ENCODE peak calls at places on chromosomes 3 and 15, in ten cellular contexts. Y is fibroblast of mammary gland; K is SJCRH30; F is CD8-positive, alpha-beta T cell; B is mesenchymal stem cell; V is cardiac fibroblast; Z is OCI-LY7; X is CD4-positive, alpha-beta memory T cell; A is neuronal stem cell; O is adrenal gland. N is an unnamed sample.

GRCh38 chr15:65583701-65584100 is 27.2 kb downstream of the INTS14 start:
- DNase-seq in B (peak), Z (peak), K (peak), V (peak), F (peak), Y (peak), X (peak), A (peak), O (no peak), N (no peak)

GRCh38 chr3:72152551-72153476 is 367.9 kb upstream of the PROK2 start:
- DNase-seq in K (no peak), O (peak), Z (no peak), X (no peak), B (peak), A (no peak), Y (peak), F (no peak), V (peak), N (no peak)

GRCh38 chr3:70951937-70952492 is 631.5 kb downstream of the FOXP1 start:
- DNase-seq in K (no peak), Z (no peak), A (no peak), B (no peak), Y (no peak), O (no peak), X (no peak), F (no peak), V (no peak), N (no peak)

GRCh38 chr3:171790574-171790897 is 19.7 kb downstream of the PLD1 start:
- DNase-seq in K (peak), Z (no peak), V (no peak), F (no peak), Y (no peak), O (no peak), X (no peak), B (no peak), A (no peak), N (no peak)

GRCh38 chr3:51974963-51975856 is at the start of gene ABHD14A:
- DNase-seq in Y (peak), K (peak), B (peak), X (peak), A (peak), Z (peak), V (peak), O (peak), F (peak), N (no peak)

GRCh38 chr3:129039271-129040038 is 21.1 kb upstream of the GP9 start:
- DNase-seq in O (peak), B (no peak), K (peak), F (no peak), Z (no peak), X (no peak), V (no peak), Y (no peak), A (no peak), N (no peak)

GRCh38 chr15:62453979-62454378 is 288.9 kb upstream of the C2CD4B start:
- DNase-seq in O (no peak), X (no peak), Z (no peak), F (no peak), B (peak), V (peak), A (no peak), K (no peak), Y (peak), N (no peak)

GRCh38 chr3:64316971-64317370 is 91.7 kb upstream of the PRICKLE2 start:
- DNase-seq in Y (peak), X (no peak), K (no peak), O (no peak), Z (no peak), V (no peak), B (peak), A (no peak), F (no peak), N (no peak)

GRCh38 chr3:39519554-39519953 is 52.1 kb downstream of the MOBP start:
- DNase-seq in Y (no peak), A (no peak), X (no peak), Z (no peak), V (no peak), B (no peak), K (no peak), O (no peak), F (no peak), N (no peak)

GRCh38 chr3:177057768-177058167 is 139.5 kb downstream of the TBL1XR1 start:
- DNase-seq in K (peak), F (peak), X (peak), B (no peak), Z (peak), Y (peak), O (no peak), A (no peak), V (no peak), N (no peak)

GRCh38 chr3:46845397-46845859 is 17.8 kb downstream of the MYL3 start:
- DNase-seq in V (peak), Z (no peak), A (peak), X (no peak), O (peak), F (no peak), Y (peak), K (peak), B (peak), N (no peak)

GRCh38 chr15:27059610-27060202 is 88.7 kb downstream of the GABRG3 start:
- DNase-seq in Z (peak), Y (peak), A (peak), O (peak), X (no peak), K (peak), B (peak), F (no peak), V (peak), N (no peak)

GRCh38 chr3:81440666-81441065 is 320.8 kb downstream of the GBE1 start:
- DNase-seq in X (no peak), V (no peak), Y (no peak), A (no peak), Z (no peak), K (no peak), F (no peak), O (no peak), B (no peak), N (no peak)

GRCh38 chr15:74631935-74632560 is 16.4 kb downstream of the CLK3 start:
- DNase-seq in A (peak), B (peak), Z (peak), X (peak), K (peak), F (peak), V (peak), Y (peak), O (peak), N (no peak)

GRCh38 chr15:96352594-96353377 is 22.3 kb downstream of the NR2F2 start:
- DNase-seq in B (peak), O (no peak), F (no peak), X (no peak), K (no peak), Z (no peak), Y (peak), A (no peak), V (no peak), N (no peak)

GRCh38 chr3:27939940-27940339 is 217.8 kb upstream of the EOMES start:
- DNase-seq in B (peak), A (peak), Z (no peak), Y (peak), K (peak), X (no peak), F (no peak), V (peak), O (no peak), N (no peak)

GRCh38 chr3:50321146-50321843 is 1.2 kb downstream of the HYAL2 start:
- DNase-seq in Z (peak), A (peak), X (peak), F (peak), B (peak), V (peak), Y (peak), K (peak), O (peak), N (no peak)

GRCh38 chr15:83659011-83659811 is 5.3 kb downstream of the ADAMTSL3 start:
- DNase-seq in Z (no peak), A (no peak), B (no peak), Y (no peak), F (no peak), X (no peak), O (peak), K (no peak), V (no peak), N (no peak)

GRCh38 chr3:190989213-190989612 is 126.7 kb upstream of the GMNC start:
- DNase-seq in F (no peak), A (no peak), K (no peak), B (no peak), Y (no peak), Z (no peak), X (no peak), O (no peak), V (no peak), N (no peak)

GRCh38 chr3:47802734-47803477 is at the start of gene DHX30:
- DNase-seq in A (peak), Z (peak), K (peak), V (peak), F (peak), O (peak), X (peak), B (peak), Y (peak), N (no peak)

GRCh38 chr3:183830187-183830586 is 4.8 kb upstream of the MAP6D1 start:
- DNase-seq in O (no peak), F (no peak), K (no peak), Z (no peak), Y (no peak), A (no peak), B (no peak), X (no peak), V (no peak), N (no peak)

GRCh38 chr3:129617381-129618185 is 11.1 kb upstream of the PLXND1 start:
- DNase-seq in A (no peak), F (no peak), Y (no peak), Z (no peak), K (no peak), B (no peak), X (no peak), V (no peak), O (peak), N (no peak)

GRCh38 chr3:143222981-143223380 is 103.4 kb downstream of the CHST2 start:
- DNase-seq in O (no peak), B (no peak), V (no peak), Y (no peak), Z (no peak), K (no peak), F (no peak), X (no peak), A (no peak), N (no peak)

GRCh38 chr3:69770976-69771634 is 31.8 kb downstream of the MITF start:
- DNase-seq in B (peak), X (no peak), A (no peak), Y (peak), Z (no peak), V (no peak), F (no peak), O (no peak), K (no peak), N (no peak)

GRCh38 chr3:43054754-43055153 is 51.1 kb downstream of the POMGNT2 start:
- DNase-seq in X (no peak), A (no peak), Z (no peak), F (no peak), B (no peak), Y (no peak), V (no peak), O (no peak), K (no peak), N (no peak)

GRCh38 chr15:92809880-92810361 is 90.2 kb upstream of the CHD2 start:
- DNase-seq in V (peak), F (peak), Y (peak), Z (peak), K (peak), X (peak), B (peak), O (peak), A (no peak), N (no peak)

GRCh38 chr3:127820871-127821853 is 1.2 kb downstream of the MGLL start:
- DNase-seq in B (peak), Z (no peak), O (no peak), X (no peak), F (no peak), A (no peak), Y (peak), V (no peak), K (no peak), N (no peak)

GRCh38 chr15:91407237-91407889 is 307.3 kb downstream of the SV2B start:
- DNase-seq in K (peak), V (no peak), O (no peak), F (peak), B (no peak), Y (peak), A (no peak), X (peak), Z (no peak), N (no peak)

GRCh38 chr15:85541744-85542143 is 161.3 kb downstream of the AKAP13 start:
- DNase-seq in V (no peak), O (no peak), A (no peak), X (no peak), Y (peak), F (no peak), K (no peak), Z (no peak), B (no peak), N (no peak)

GRCh38 chr3:172708905-172709775 is 1.7 kb downstream of the NCEH1 start:
- DNase-seq in B (peak), K (no peak), O (no peak), V (no peak), X (no peak), F (no peak), Y (no peak), Z (no peak), A (no peak), N (no peak)

GRCh38 chr3:158709666-158710083 is 22.6 kb downstream of the RARRES1 start:
- DNase-seq in B (peak), A (no peak), F (no peak), O (peak), K (peak), X (no peak), V (peak), Y (peak), Z (no peak), N (peak)

GRCh38 chr3:73625124-73625665 is 454 bp upstream of the PDZRN3 start:
- DNase-seq in K (peak), X (no peak), Y (peak), O (peak), A (peak), F (no peak), B (peak), Z (no peak), V (peak), N (no peak)

GRCh38 chr15:38168472-38169057 is 84.1 kb upstream of the SPRED1 start:
- DNase-seq in B (no peak), X (no peak), Y (peak), F (no peak), V (no peak), K (no peak), Z (no peak), A (no peak), O (no peak), N (no peak)

GRCh38 chr3:157429703-157430102 is 6.9 kb upstream of the PTX3 start:
- DNase-seq in V (peak), K (no peak), F (no peak), Z (no peak), O (no peak), X (no peak), B (peak), Y (peak), A (no peak), N (no peak)

GRCh38 chr3:177601120-177601519 is 403.8 kb upstream of the TBL1XR1 start:
- DNase-seq in X (no peak), A (no peak), O (no peak), V (no peak), B (no peak), Z (no peak), F (no peak), Y (no peak), K (no peak), N (no peak)

GRCh38 chr3:72848703-72849081 is 447 bp upstream of the SHQ1 start:
- DNase-seq in Y (peak), A (no peak), X (peak), O (peak), K (no peak), F (peak), V (no peak), Z (peak), B (no peak), N (no peak)

GRCh38 chr3:100630664-100631063 is 21.3 kb downstream of the ADGRG7 start:
- DNase-seq in O (no peak), Y (peak), A (no peak), X (no peak), F (no peak), V (no peak), Z (no peak), K (no peak), B (peak), N (no peak)

GRCh38 chr3:55549172-55549571 is 62.1 kb upstream of the WNT5A start:
- DNase-seq in X (no peak), O (no peak), A (no peak), V (peak), B (peak), F (no peak), Y (peak), Z (no peak), K (no peak), N (peak)

GRCh38 chr3:32457971-32458471 is 44.6 kb downstream of the CMTM6 start:
- DNase-seq in O (peak), B (no peak), X (peak), F (peak), K (no peak), V (no peak), Y (no peak), A (no peak), Z (peak), N (no peak)
- H3K4me3 ChIP-seq in O (no peak), B (no peak), X (peak), F (peak), K (no peak), V (no peak), Y (no peak), A (no peak), Z (no peak), N (no peak)

GRCh38 chr3:146308222-146308621 is 57.3 kb upstream of the PLSCR4 start:
- DNase-seq in K (no peak), A (no peak), V (peak), Y (peak), Z (no peak), X (no peak), B (peak), F (no peak), O (no peak), N (peak)
- H3K4me3 ChIP-seq in K (no peak), A (no peak), V (no peak), Y (no peak), Z (no peak), X (no peak), B (no peak), F (no peak), O (no peak), N (no peak)

GRCh38 chr15:100078511-100079220 is 263.1 kb downstream of the ADAMTS17 start:
- DNase-seq in K (no peak), O (no peak), V (no peak), A (no peak), X (no peak), B (peak), F (no peak), Z (no peak), Y (no peak), N (no peak)
- H3K4me3 ChIP-seq in K (no peak), O (no peak), V (no peak), A (no peak), X (no peak), B (no peak), F (no peak), Z (no peak), Y (no peak), N (no peak)

DNA sequence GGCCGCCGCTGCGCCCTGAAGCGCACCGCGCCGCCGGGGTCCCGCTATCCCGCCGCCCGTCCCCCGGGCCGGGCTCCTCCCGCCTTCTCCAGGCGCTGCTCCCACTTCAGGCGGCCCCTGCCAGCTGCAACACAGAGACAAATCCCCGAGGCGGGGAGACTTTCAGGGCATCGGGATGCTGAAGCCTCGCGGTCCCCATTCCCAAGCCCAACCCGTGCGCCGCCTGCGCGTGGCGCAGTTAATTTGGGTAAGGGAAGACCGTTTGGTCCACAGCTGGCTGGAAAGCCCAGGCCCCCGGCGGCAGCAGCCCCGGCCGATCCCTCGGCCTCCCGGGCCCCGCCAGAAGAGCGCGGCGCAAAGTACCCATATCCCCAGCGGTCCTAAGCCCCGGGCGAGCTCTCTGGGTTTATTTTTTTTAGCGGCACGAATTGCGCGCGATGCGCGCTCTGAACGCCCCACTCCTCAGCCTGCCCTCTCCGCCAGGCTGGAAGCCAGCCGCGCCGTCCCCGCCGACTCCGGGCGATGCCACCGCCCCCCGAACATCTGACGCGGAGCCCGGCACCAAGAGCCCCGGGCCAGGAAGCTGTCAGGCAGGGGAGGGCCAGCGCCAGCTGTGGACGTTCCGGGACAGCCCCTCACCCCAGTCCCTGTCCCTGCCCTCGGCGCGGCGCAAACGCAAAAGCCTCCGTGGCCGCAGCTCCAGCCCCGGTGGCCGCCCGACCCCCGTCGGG is 517 bp downstream of the FBN1 start:
- DNase-seq in O (peak), X (no peak), Z (no peak), Y (peak), B (peak), F (no peak), A (peak), K (peak), V (peak), N (no peak)
- H3K4me3 ChIP-seq in O (peak), X (no peak), Z (no peak), Y (peak), B (peak), F (no peak), A (peak), K (peak), V (peak), N (peak)

GRCh38 chr3:185842241-185842640 is 17.4 kb upstream of the IGF2BP2 start:
- DNase-seq in V (no peak), F (no peak), O (no peak), B (no peak), Z (no peak), Y (no peak), X (no peak), K (no peak), A (no peak), N (no peak)

GRCh38 chr3:185831990-185832389 is 7.1 kb upstream of the IGF2BP2 start:
- DNase-seq in V (no peak), F (no peak), Z (no peak), B (no peak), O (no peak), Y (no peak), A (no peak), K (no peak), X (no peak), N (no peak)

GRCh38 chr3:185843126-185843525 is 18.3 kb upstream of the IGF2BP2 start:
- DNase-seq in V (no peak), X (no peak), A (no peak), Z (no peak), K (no peak), B (no peak), O (no peak), F (no peak), Y (no peak), N (no peak)

GRCh38 chr3:185837409-185837808 is 12.6 kb upstream of the IGF2BP2 start:
- DNase-seq in K (no peak), A (no peak), Y (no peak), F (no peak), Z (no peak), V (peak), B (no peak), O (no peak), X (no peak), N (no peak)
- H3K4me3 ChIP-seq in K (no peak), A (no peak), Y (no peak), F (no peak), Z (no peak), V (no peak), B (no peak), O (no peak), X (no peak), N (no peak)

GRCh38 chr3:118110196-118110595 is 924.5 kb downstream of the IGSF11 start:
- DNase-seq in K (no peak), B (no peak), Y (no peak), A (no peak), V (no peak), X (no peak), F (no peak), Z (no peak), O (no peak), N (no peak)
- H3K4me3 ChIP-seq in K (no peak), B (no peak), Y (no peak), A (no peak), V (no peak), X (no peak), F (no peak), Z (no peak), O (no peak), N (no peak)

DNA sequence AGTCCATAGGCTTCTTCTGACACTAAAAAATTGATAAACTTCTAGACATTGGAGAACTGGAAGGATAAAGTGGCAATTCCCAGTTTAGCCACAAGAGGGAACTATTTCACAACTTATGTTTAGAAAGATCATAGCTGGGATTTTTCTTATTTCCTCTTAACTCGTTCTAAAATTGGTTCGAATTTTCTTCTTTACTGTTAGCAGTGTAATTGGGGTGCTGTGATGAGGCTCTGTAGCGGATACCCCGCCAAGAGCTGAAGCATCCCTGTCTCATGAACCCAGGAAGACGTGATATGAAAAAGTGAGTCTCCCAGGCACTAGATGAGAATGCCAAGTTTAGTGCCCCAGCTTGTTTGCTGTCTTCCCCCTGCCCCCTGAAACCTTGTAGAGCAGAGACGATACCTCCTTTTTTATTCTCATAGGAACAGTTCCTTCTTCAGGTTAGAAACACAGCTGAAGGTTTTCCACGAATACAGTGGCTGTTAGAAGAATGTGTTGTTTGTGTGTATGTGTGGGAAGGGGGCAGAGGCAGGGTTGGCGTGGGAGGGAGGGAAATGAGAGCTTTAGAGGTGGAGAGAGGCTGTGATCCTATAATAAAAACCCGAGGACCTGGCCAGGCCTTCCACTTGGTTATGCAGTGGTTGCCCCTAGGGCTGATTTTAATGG is 85.2 kb downstream of the PDCD6IP start:
- DNase-seq in V (peak), Y (peak), O (no peak), X (peak), B (peak), K (no peak), A (peak), F (no peak), Z (peak), N (no peak)
- H3K4me3 ChIP-seq in V (no peak), Y (no peak), O (no peak), X (no peak), B (no peak), K (peak), A (no peak), F (no peak), Z (no peak), N (no peak)